ENCODE peak calls at places on chromosomes 1 and 21, in six cellular contexts. V, T, R, G, M and A are unnamed samples.

GRCh38 chr1:16124377-16125087 is 31.3 kb downstream of the EPHA2 start:
- DNase-seq in R (no peak), M (no peak), G (no peak), V (no peak), T (no peak), A (no peak)

GRCh38 chr1:226816585-226816984 is 53.8 kb upstream of the PSEN2 start:
- DNase-seq in T (no peak), M (peak; percentile 55), V (no peak), G (peak; percentile 95), R (no peak), A (peak; percentile 65)

GRCh38 chr1:17561561-17561985 is 22.1 kb downstream of the ARHGEF10L start:
- DNase-seq in M (no peak), T (no peak), V (no peak), R (no peak), G (no peak), A (no peak)

GRCh38 chr1:201105688-201106087 is 6.5 kb downstream of the CACNA1S start:
- DNase-seq in T (no peak), R (no peak), V (no peak), M (no peak), G (no peak), A (no peak)

GRCh38 chr1:163258181-163258580 is 55.5 kb upstream of the RGS5 start:
- DNase-seq in M (peak; percentile 20), G (peak; percentile 69), V (no peak), R (peak; percentile 65), T (no peak), A (no peak)

GRCh38 chr1:215652371-215652770 is 85.3 kb downstream of the KCTD3 start:
- DNase-seq in M (no peak), G (no peak), R (no peak), T (no peak), V (no peak), A (no peak)

GRCh38 chr21:45363921-45364463 is 41.0 kb upstream of the COL18A1 start:
- DNase-seq in M (peak; percentile 99), V (no peak), G (peak; percentile 100), T (no peak), R (peak; percentile 98), A (peak; percentile 99)

GRCh38 chr1:187513190-187513589 is 684.4 kb downstream of the PLA2G4A start:
- DNase-seq in V (no peak), M (no peak), T (no peak), R (no peak), G (no peak), A (no peak)

GRCh38 chr1:92123868-92124267 is 43.7 kb downstream of the BTBD8 start:
- DNase-seq in G (no peak), V (no peak), R (no peak), T (no peak), M (no peak), A (no peak)

GRCh38 chr1:27341525-27342252 is at the start of gene SYTL1:
- DNase-seq in T (no peak), G (peak; percentile 53), R (no peak), V (peak; percentile 90), M (no peak), A (peak; percentile 57)

GRCh38 chr21:34614443-34614692 is 545 bp downstream of the RCAN1 start:
- DNase-seq in G (no peak), R (no peak), T (no peak), M (no peak), V (no peak), A (no peak)

GRCh38 chr1:13829152-13829769 is 129.3 kb downstream of the PRDM2 start:
- DNase-seq in T (no peak), G (no peak), V (no peak), M (no peak), R (no peak), A (no peak)

GRCh38 chr21:16770279-16770678 is 742.6 kb upstream of the CXADR start:
- DNase-seq in M (no peak), R (no peak), T (no peak), G (peak; percentile 37), V (no peak), A (no peak)

GRCh38 chr1:239999170-239999569 is 92.5 kb upstream of the FMN2 start:
- DNase-seq in R (no peak), G (no peak), V (no peak), M (no peak), T (no peak), A (no peak)

GRCh38 chr1:179742717-179743678 is at the start of gene FAM163A:
- DNase-seq in T (no peak), G (no peak), R (no peak), M (no peak), V (peak; percentile 73), A (no peak)

GRCh38 chr1:31792541-31792940 is 23.3 kb downstream of the SPOCD1 start:
- DNase-seq in T (no peak), V (peak; percentile 40), R (no peak), M (no peak), G (no peak), A (no peak)

GRCh38 chr1:202605515-202605914 is 104.7 kb downstream of the SYT2 start:
- DNase-seq in T (no peak), M (no peak), V (no peak), R (no peak), G (no peak), A (no peak)

GRCh38 chr1:64701886-64702285 is 43.0 kb upstream of the RAVER2 start:
- DNase-seq in T (no peak), V (no peak), M (no peak), G (no peak), R (no peak), A (no peak)

GRCh38 chr1:31306278-31306677 is 9.4 kb downstream of the ZCCHC17 start:
- DNase-seq in G (peak; percentile 92), R (peak; percentile 86), M (peak; percentile 82), V (no peak), T (no peak), A (peak; percentile 94)

GRCh38 chr21:36641886-36642285 is 57.0 kb upstream of the SIM2 start:
- DNase-seq in V (peak; percentile 57), G (no peak), T (no peak), R (no peak), M (no peak), A (no peak)

GRCh38 chr1:110136911-110137310 is 13.4 kb upstream of the SLC6A17 start:
- DNase-seq in V (no peak), M (no peak), T (peak; percentile 76), R (no peak), G (no peak), A (no peak)

GRCh38 chr1:10936998-10937901 is 75.2 kb upstream of the TARDBP start:
- DNase-seq in T (no peak), V (no peak), G (no peak), M (no peak), R (no peak), A (no peak)

GRCh38 chr1:212162635-212163034 is 122.6 kb upstream of the PPP2R5A start:
- DNase-seq in G (peak; percentile 74), R (no peak), M (no peak), T (no peak), V (no peak), A (peak; percentile 30)

GRCh38 chr1:44684525-44684924 is 10.0 kb downstream of the ARMH1 start:
- DNase-seq in G (no peak), T (no peak), M (no peak), R (no peak), V (no peak), A (no peak)

GRCh38 chr1:192576190-192577144 is 894 bp downstream of the RGS1 start:
- DNase-seq in R (no peak), M (no peak), G (no peak), V (no peak), T (no peak), A (no peak)

GRCh38 chr1:168321945-168322344 is 41.3 kb downstream of the TBX19 start:
- DNase-seq in R (no peak), M (no peak), T (no peak), V (no peak), G (no peak), A (peak; percentile 71)

GRCh38 chr1:7576946-7577657 is 194.0 kb upstream of the VAMP3 start:
- DNase-seq in G (no peak), R (no peak), M (no peak), V (no peak), T (no peak), A (no peak)

GRCh38 chr1:153544453-153545066 is 1.0 kb downstream of the S100A4 start:
- DNase-seq in R (no peak), T (no peak), V (no peak), M (no peak), G (no peak), A (no peak)